ENCODE peak calls at places on chromosomes 2 and 18, in eight cellular contexts. One of them, this sample, is unnamed.

GRCh38 chr2:144430722-144431163 is 89.2 kb downstream of the ZEB2 start:
- DNase-seq in lower leg skin: no peak
- DNase-seq in DMS153: no peak
- DNase-seq in nucleus accumbens: no peak
- DNase-seq in posterior cingulate gyrus: no peak
- DNase-seq in brain microvascular endothelial cell: peak; percentile 64
- DNase-seq in AG04450: peak; percentile 3
- DNase-seq in T-helper 2 cell: peak; percentile 68
- DNase-seq in this sample: peak; percentile 8

GRCh38 chr18:55544028-55544427 is 44.0 kb downstream of the TCF4 start:
- DNase-seq in brain microvascular endothelial cell: no peak
- DNase-seq in DMS153: no peak
- DNase-seq in lower leg skin: no peak
- DNase-seq in AG04450: no peak
- DNase-seq in T-helper 2 cell: no peak
- DNase-seq in posterior cingulate gyrus: no peak
- DNase-seq in nucleus accumbens: no peak
- DNase-seq in this sample: no peak

GRCh38 chr2:163441603-163442002 is 294.2 kb downstream of the FIGN start:
- DNase-seq in posterior cingulate gyrus: no peak
- DNase-seq in brain microvascular endothelial cell: no peak
- DNase-seq in DMS153: no peak
- DNase-seq in nucleus accumbens: no peak
- DNase-seq in lower leg skin: no peak
- DNase-seq in T-helper 2 cell: no peak
- DNase-seq in AG04450: no peak
- DNase-seq in this sample: no peak

GRCh38 chr2:122203523-122203922 is 448.1 kb downstream of the TSN start:
- DNase-seq in DMS153: no peak
- DNase-seq in lower leg skin: no peak
- DNase-seq in AG04450: no peak
- DNase-seq in nucleus accumbens: no peak
- DNase-seq in T-helper 2 cell: no peak
- DNase-seq in posterior cingulate gyrus: no peak
- DNase-seq in brain microvascular endothelial cell: peak; percentile 48
- DNase-seq in this sample: no peak

GRCh38 chr18:10010611-10011015 is 96.8 kb downstream of the VAPA start:
- DNase-seq in brain microvascular endothelial cell: peak; percentile 45
- DNase-seq in AG04450: peak; percentile 81
- DNase-seq in DMS153: no peak
- DNase-seq in posterior cingulate gyrus: no peak
- DNase-seq in T-helper 2 cell: no peak
- DNase-seq in lower leg skin: peak; percentile 72
- DNase-seq in nucleus accumbens: peak; percentile 24
- DNase-seq in this sample: no peak

GRCh38 chr2:16566701-16567100 is 98.9 kb downstream of the CYRIA start:
- DNase-seq in nucleus accumbens: no peak
- DNase-seq in T-helper 2 cell: no peak
- DNase-seq in posterior cingulate gyrus: no peak
- DNase-seq in DMS153: no peak
- DNase-seq in AG04450: no peak
- DNase-seq in lower leg skin: no peak
- DNase-seq in brain microvascular endothelial cell: no peak
- DNase-seq in this sample: no peak

GRCh38 chr2:33502025-33502424 is 25.6 kb downstream of the RASGRP3 start:
- DNase-seq in nucleus accumbens: no peak
- DNase-seq in DMS153: no peak
- DNase-seq in lower leg skin: no peak
- DNase-seq in posterior cingulate gyrus: no peak
- DNase-seq in T-helper 2 cell: no peak
- DNase-seq in AG04450: no peak
- DNase-seq in brain microvascular endothelial cell: no peak
- DNase-seq in this sample: no peak

GRCh38 chr2:32377928-32378327 is 21.1 kb downstream of the BIRC6 start:
- DNase-seq in posterior cingulate gyrus: no peak
- DNase-seq in DMS153: no peak
- DNase-seq in AG04450: no peak
- DNase-seq in lower leg skin: no peak
- DNase-seq in brain microvascular endothelial cell: no peak
- DNase-seq in T-helper 2 cell: no peak
- DNase-seq in nucleus accumbens: no peak
- DNase-seq in this sample: no peak

GRCh38 chr2:111117666-111118454 is 2.9 kb upstream of the BCL2L11 start:
- DNase-seq in nucleus accumbens: no peak
- DNase-seq in T-helper 2 cell: peak; percentile 25
- DNase-seq in lower leg skin: no peak
- DNase-seq in AG04450: peak; percentile 23
- DNase-seq in brain microvascular endothelial cell: peak; percentile 68
- DNase-seq in DMS153: peak; percentile 53
- DNase-seq in posterior cingulate gyrus: no peak
- DNase-seq in this sample: no peak

GRCh38 chr2:9247786-9248185 is 41.2 kb downstream of the ASAP2 start:
- DNase-seq in T-helper 2 cell: no peak
- DNase-seq in DMS153: peak; percentile 16
- DNase-seq in posterior cingulate gyrus: no peak
- DNase-seq in AG04450: no peak
- DNase-seq in lower leg skin: no peak
- DNase-seq in brain microvascular endothelial cell: no peak
- DNase-seq in nucleus accumbens: no peak
- DNase-seq in this sample: peak; percentile 28

GRCh38 chr18:10205136-10205535 is 249.3 kb upstream of the APCDD1 start:
- DNase-seq in DMS153: no peak
- DNase-seq in brain microvascular endothelial cell: no peak
- DNase-seq in AG04450: no peak
- DNase-seq in T-helper 2 cell: no peak
- DNase-seq in posterior cingulate gyrus: no peak
- DNase-seq in nucleus accumbens: no peak
- DNase-seq in lower leg skin: no peak
- DNase-seq in this sample: no peak